ENCODE peak calls at places on chromosomes 13 and 19, in ten cellular contexts. E, D, N, S, V, M, O, A, W and B are unnamed samples.

GRCh38 chr19:21604351-21604926 is 99.0 kb downstream of the ZNF429 start:
- DNase-seq in A (peak; percentile 21), M (peak; percentile 27), W (no peak), E (no peak), O (no peak), S (peak; percentile 34), D (peak; percentile 28), V (no peak), N (no peak), B (peak; percentile 14)

GRCh38 chr13:91313103-91313502 is 34.4 kb upstream of the MIR17HG start:
- DNase-seq in N (no peak), A (peak; percentile 1), S (no peak), W (no peak), E (no peak), O (no peak), V (no peak), D (peak; percentile 57), M (no peak), B (peak; percentile 11)

GRCh38 chr13:80276371-80277289 is 64.3 kb downstream of the SPRY2 start:
- DNase-seq in M (no peak), O (no peak), N (no peak), D (peak; percentile 91), A (peak; percentile 23), E (peak; percentile 3), W (peak; percentile 27), V (peak; percentile 19), S (peak; percentile 37), B (no peak)

GRCh38 chr13:36788276-36788675 is 30.7 kb upstream of the RFXAP start:
- DNase-seq in V (no peak), M (no peak), A (peak; percentile 47), N (no peak), D (no peak), W (no peak), S (no peak), O (no peak), E (no peak), B (no peak)

GRCh38 chr13:109735567-109735966 is 50.8 kb downstream of the IRS2 start:
- DNase-seq in D (no peak), N (no peak), W (no peak), S (no peak), M (no peak), E (no peak), A (no peak), O (no peak), V (no peak), B (no peak)

GRCh38 chr13:40379794-40380608 is 286.4 kb downstream of the FOXO1 start:
- DNase-seq in A (no peak), S (no peak), M (no peak), N (no peak), O (no peak), E (no peak), W (no peak), D (no peak), V (no peak), B (no peak)

GRCh38 chr19:16377521-16377920 is 52.9 kb downstream of the KLF2 start:
- DNase-seq in D (no peak), W (no peak), V (no peak), N (no peak), E (no peak), S (no peak), O (no peak), A (no peak), M (no peak), B (no peak)

GRCh38 chr13:44218501-44219240 is 155.0 kb upstream of the SERP2 start:
- DNase-seq in S (no peak), V (no peak), W (peak; percentile 67), O (no peak), A (no peak), D (no peak), M (peak; percentile 80), N (no peak), E (no peak), B (no peak)

GRCh38 chr19:3224346-3225325 is at the start of gene CELF5:
- DNase-seq in E (peak; percentile 76), N (peak; percentile 56), V (peak; percentile 32), M (no peak), W (peak; percentile 26), D (no peak), A (no peak), O (no peak), S (no peak), B (no peak)

GRCh38 chr19:18431351-18432197 is 6.4 kb downstream of the ISYNA1 start:
- DNase-seq in W (no peak), E (no peak), D (no peak), V (no peak), A (no peak), O (no peak), S (no peak), M (no peak), N (no peak), B (no peak)

GRCh38 chr13:43776680-43777079 is 10.1 kb downstream of the ENOX1 start:
- DNase-seq in S (no peak), D (peak; percentile 5), A (no peak), W (no peak), V (no peak), O (no peak), M (no peak), N (no peak), E (peak; percentile 38), B (peak; percentile 59)

GRCh38 chr19:16587031-16588023 is 15.1 kb upstream of the SLC35E1 start:
- DNase-seq in A (peak; percentile 67), S (peak; percentile 34), D (peak; percentile 24), E (peak; percentile 35), N (no peak), M (no peak), W (no peak), O (no peak), V (no peak), B (peak; percentile 46)

GRCh38 chr13:70203661-70204229 is 95.5 kb upstream of the KLHL1 start:
- DNase-seq in V (no peak), M (no peak), D (peak; percentile 0), E (peak; percentile 7), S (no peak), O (no peak), N (no peak), A (no peak), W (no peak), B (no peak)

GRCh38 chr13:110329258-110329657 is 22.2 kb downstream of the COL4A2 start:
- DNase-seq in S (no peak), W (no peak), E (peak; percentile 61), N (no peak), O (no peak), V (no peak), M (no peak), D (no peak), A (no peak), B (no peak)

GRCh38 chr13:50248537-50249521 is 233.6 kb downstream of the KCNRG start:
- DNase-seq in O (no peak), E (no peak), S (no peak), W (no peak), M (no peak), N (no peak), V (no peak), D (no peak), A (no peak), B (no peak)